ENCODE peak calls at places on chromosomes 3 and 15, in ten cellular contexts. One of them, this sample, is unnamed.

GRCh38 chr15:40763801-40764765 is at the start of gene GCHFR:
- DNase-seq in Panc1: no peak
- DNase-seq in cardiac muscle cell: peak
- DNase-seq in stomach: peak
- DNase-seq in mesothelial cell of epicardium: peak
- DNase-seq in hippocampal formation: no peak
- DNase-seq in NCI-H2081: no peak
- DNase-seq in GM12865: peak
- DNase-seq in endothelial cell: peak
- DNase-seq in nephron progenitor cell: peak
- DNase-seq in this sample: peak

GRCh38 chr3:18559323-18559972 is 134.3 kb upstream of the SATB1 start:
- DNase-seq in NCI-H2081: peak
- DNase-seq in nephron progenitor cell: peak
- DNase-seq in hippocampal formation: no peak
- DNase-seq in Panc1: peak
- DNase-seq in cardiac muscle cell: peak
- DNase-seq in stomach: peak
- DNase-seq in mesothelial cell of epicardium: no peak
- DNase-seq in endothelial cell: peak
- DNase-seq in GM12865: peak
- DNase-seq in this sample: peak

GRCh38 chr3:100629728-100630127 is 20.3 kb downstream of the ADGRG7 start:
- DNase-seq in nephron progenitor cell: no peak
- DNase-seq in GM12865: no peak
- DNase-seq in endothelial cell: no peak
- DNase-seq in mesothelial cell of epicardium: no peak
- DNase-seq in Panc1: no peak
- DNase-seq in cardiac muscle cell: no peak
- DNase-seq in hippocampal formation: no peak
- DNase-seq in NCI-H2081: no peak
- DNase-seq in stomach: no peak
- DNase-seq in this sample: no peak

GRCh38 chr3:38925351-38925750 is 109.3 kb upstream of the SCN10A start:
- DNase-seq in nephron progenitor cell: no peak
- DNase-seq in hippocampal formation: no peak
- DNase-seq in cardiac muscle cell: no peak
- DNase-seq in mesothelial cell of epicardium: no peak
- DNase-seq in GM12865: no peak
- DNase-seq in endothelial cell: no peak
- DNase-seq in Panc1: no peak
- DNase-seq in stomach: no peak
- DNase-seq in NCI-H2081: no peak
- DNase-seq in this sample: no peak

GRCh38 chr3:55486857-55487375 is at the start of gene WNT5A:
- DNase-seq in cardiac muscle cell: peak
- DNase-seq in stomach: no peak
- DNase-seq in endothelial cell: peak
- DNase-seq in NCI-H2081: no peak
- DNase-seq in hippocampal formation: no peak
- DNase-seq in Panc1: no peak
- DNase-seq in nephron progenitor cell: peak
- DNase-seq in mesothelial cell of epicardium: peak
- DNase-seq in GM12865: peak
- DNase-seq in this sample: peak

GRCh38 chr3:184361532-184361931 is at the start of the genes CLCN2 and POLR2H:
- DNase-seq in mesothelial cell of epicardium: peak
- DNase-seq in nephron progenitor cell: peak
- DNase-seq in Panc1: no peak
- DNase-seq in stomach: peak
- DNase-seq in GM12865: peak
- DNase-seq in cardiac muscle cell: peak
- DNase-seq in endothelial cell: peak
- DNase-seq in NCI-H2081: peak
- DNase-seq in hippocampal formation: peak
- DNase-seq in this sample: peak

GRCh38 chr3:117097356-117097755 is 387.8 kb downstream of the TUSC7 start:
- DNase-seq in Panc1: no peak
- DNase-seq in cardiac muscle cell: no peak
- DNase-seq in stomach: no peak
- DNase-seq in nephron progenitor cell: no peak
- DNase-seq in endothelial cell: no peak
- DNase-seq in mesothelial cell of epicardium: no peak
- DNase-seq in NCI-H2081: no peak
- DNase-seq in hippocampal formation: no peak
- DNase-seq in GM12865: no peak
- DNase-seq in this sample: no peak

GRCh38 chr3:71016141-71016845 is 567.2 kb downstream of the FOXP1 start:
- DNase-seq in endothelial cell: no peak
- DNase-seq in NCI-H2081: no peak
- DNase-seq in mesothelial cell of epicardium: no peak
- DNase-seq in GM12865: no peak
- DNase-seq in stomach: no peak
- DNase-seq in Panc1: no peak
- DNase-seq in nephron progenitor cell: no peak
- DNase-seq in hippocampal formation: no peak
- DNase-seq in cardiac muscle cell: no peak
- DNase-seq in this sample: no peak

GRCh38 chr15:101156509-101157159 is 95.2 kb downstream of the CHSY1 start:
- DNase-seq in cardiac muscle cell: no peak
- DNase-seq in GM12865: peak
- DNase-seq in hippocampal formation: no peak
- DNase-seq in stomach: no peak
- DNase-seq in mesothelial cell of epicardium: no peak
- DNase-seq in NCI-H2081: no peak
- DNase-seq in nephron progenitor cell: peak
- DNase-seq in endothelial cell: no peak
- DNase-seq in Panc1: no peak
- DNase-seq in this sample: no peak

GRCh38 chr3:98961161-98962155 is 60.0 kb upstream of the DCBLD2 start:
- DNase-seq in stomach: no peak
- DNase-seq in Panc1: no peak
- DNase-seq in nephron progenitor cell: no peak
- DNase-seq in endothelial cell: no peak
- DNase-seq in hippocampal formation: no peak
- DNase-seq in NCI-H2081: no peak
- DNase-seq in mesothelial cell of epicardium: no peak
- DNase-seq in GM12865: no peak
- DNase-seq in cardiac muscle cell: no peak
- DNase-seq in this sample: no peak

GRCh38 chr15:22861151-22861550 is 22.7 kb downstream of the NIPA2 start:
- DNase-seq in NCI-H2081: no peak
- DNase-seq in GM12865: no peak
- DNase-seq in hippocampal formation: no peak
- DNase-seq in nephron progenitor cell: no peak
- DNase-seq in Panc1: no peak
- DNase-seq in mesothelial cell of epicardium: no peak
- DNase-seq in endothelial cell: no peak
- DNase-seq in cardiac muscle cell: no peak
- DNase-seq in stomach: no peak
- DNase-seq in this sample: no peak

GRCh38 chr3:13495921-13496723 is 16.0 kb downstream of the HDAC11 start:
- DNase-seq in cardiac muscle cell: peak
- DNase-seq in hippocampal formation: peak
- DNase-seq in mesothelial cell of epicardium: no peak
- DNase-seq in nephron progenitor cell: peak
- DNase-seq in endothelial cell: peak
- DNase-seq in stomach: peak
- DNase-seq in GM12865: peak
- DNase-seq in Panc1: peak
- DNase-seq in NCI-H2081: no peak
- DNase-seq in this sample: peak

GRCh38 chr3:123595396-123595795 is 10.5 kb upstream of the HACD2 start:
- DNase-seq in Panc1: no peak
- DNase-seq in endothelial cell: no peak
- DNase-seq in mesothelial cell of epicardium: no peak
- DNase-seq in hippocampal formation: no peak
- DNase-seq in stomach: no peak
- DNase-seq in GM12865: no peak
- DNase-seq in cardiac muscle cell: no peak
- DNase-seq in nephron progenitor cell: no peak
- DNase-seq in NCI-H2081: no peak
- DNase-seq in this sample: no peak

GRCh38 chr3:55607844-55608243 is 120.7 kb upstream of the WNT5A start:
- DNase-seq in Panc1: no peak
- DNase-seq in cardiac muscle cell: no peak
- DNase-seq in mesothelial cell of epicardium: no peak
- DNase-seq in GM12865: peak
- DNase-seq in stomach: no peak
- DNase-seq in nephron progenitor cell: no peak
- DNase-seq in hippocampal formation: no peak
- DNase-seq in NCI-H2081: no peak
- DNase-seq in endothelial cell: no peak
- DNase-seq in this sample: no peak

GRCh38 chr3:11060500-11061251 is 68.1 kb downstream of the SLC6A1 start:
- DNase-seq in mesothelial cell of epicardium: peak
- DNase-seq in NCI-H2081: no peak
- DNase-seq in cardiac muscle cell: peak
- DNase-seq in nephron progenitor cell: peak
- DNase-seq in GM12865: peak
- DNase-seq in Panc1: no peak
- DNase-seq in hippocampal formation: peak
- DNase-seq in stomach: peak
- DNase-seq in endothelial cell: peak
- DNase-seq in this sample: peak

GRCh38 chr3:186849392-186849975 is 7.0 kb downstream of the ADIPOQ start:
- DNase-seq in nephron progenitor cell: no peak
- DNase-seq in cardiac muscle cell: peak
- DNase-seq in Panc1: peak
- DNase-seq in endothelial cell: no peak
- DNase-seq in mesothelial cell of epicardium: no peak
- DNase-seq in stomach: no peak
- DNase-seq in GM12865: peak
- DNase-seq in NCI-H2081: no peak
- DNase-seq in hippocampal formation: peak
- DNase-seq in this sample: no peak

GRCh38 chr15:71811036-71811736 is 832 bp downstream of the NR2E3 start:
- DNase-seq in nephron progenitor cell: no peak
- DNase-seq in hippocampal formation: no peak
- DNase-seq in NCI-H2081: no peak
- DNase-seq in Panc1: no peak
- DNase-seq in mesothelial cell of epicardium: no peak
- DNase-seq in cardiac muscle cell: no peak
- DNase-seq in endothelial cell: no peak
- DNase-seq in stomach: no peak
- DNase-seq in GM12865: no peak
- DNase-seq in this sample: no peak

GRCh38 chr15:42056934-42057743 is 36.3 kb upstream of the PLA2G4E start:
- DNase-seq in GM12865: peak
- DNase-seq in mesothelial cell of epicardium: no peak
- DNase-seq in endothelial cell: peak
- DNase-seq in cardiac muscle cell: peak
- DNase-seq in NCI-H2081: no peak
- DNase-seq in Panc1: peak
- DNase-seq in hippocampal formation: peak
- DNase-seq in stomach: peak
- DNase-seq in nephron progenitor cell: peak
- DNase-seq in this sample: peak

GRCh38 chr15:75785771-75786563 is 57.3 kb upstream of the UBE2Q2 start:
- DNase-seq in mesothelial cell of epicardium: no peak
- DNase-seq in Panc1: no peak
- DNase-seq in stomach: no peak
- DNase-seq in hippocampal formation: no peak
- DNase-seq in NCI-H2081: no peak
- DNase-seq in endothelial cell: peak
- DNase-seq in GM12865: peak
- DNase-seq in cardiac muscle cell: peak
- DNase-seq in nephron progenitor cell: peak
- DNase-seq in this sample: no peak

GRCh38 chr3:145716519-145716918 is 444.5 kb downstream of the PLOD2 start:
- DNase-seq in cardiac muscle cell: no peak
- DNase-seq in GM12865: no peak
- DNase-seq in NCI-H2081: no peak
- DNase-seq in endothelial cell: no peak
- DNase-seq in stomach: no peak
- DNase-seq in nephron progenitor cell: no peak
- DNase-seq in hippocampal formation: no peak
- DNase-seq in Panc1: no peak
- DNase-seq in mesothelial cell of epicardium: no peak
- DNase-seq in this sample: no peak

GRCh38 chr3:127233371-127233770 is 40.4 kb downstream of the PRR23E start:
- DNase-seq in cardiac muscle cell: peak
- DNase-seq in Panc1: no peak
- DNase-seq in endothelial cell: peak
- DNase-seq in stomach: no peak
- DNase-seq in GM12865: no peak
- DNase-seq in NCI-H2081: no peak
- DNase-seq in mesothelial cell of epicardium: no peak
- DNase-seq in nephron progenitor cell: peak
- DNase-seq in hippocampal formation: no peak
- DNase-seq in this sample: no peak

GRCh38 chr15:68364028-68364659 is 67.8 kb downstream of the ITGA11 start:
- DNase-seq in Panc1: no peak
- DNase-seq in NCI-H2081: no peak
- DNase-seq in cardiac muscle cell: no peak
- DNase-seq in endothelial cell: no peak
- DNase-seq in nephron progenitor cell: no peak
- DNase-seq in mesothelial cell of epicardium: no peak
- DNase-seq in GM12865: no peak
- DNase-seq in hippocampal formation: peak
- DNase-seq in stomach: no peak
- DNase-seq in this sample: peak

GRCh38 chr15:41559489-41560177 is 621 bp downstream of the TYRO3 start:
- DNase-seq in NCI-H2081: no peak
- DNase-seq in cardiac muscle cell: no peak
- DNase-seq in Panc1: no peak
- DNase-seq in endothelial cell: no peak
- DNase-seq in stomach: no peak
- DNase-seq in mesothelial cell of epicardium: no peak
- DNase-seq in nephron progenitor cell: no peak
- DNase-seq in hippocampal formation: peak
- DNase-seq in GM12865: no peak
- DNase-seq in this sample: no peak

GRCh38 chr15:85327820-85328219 is 52.6 kb upstream of the AKAP13 start:
- DNase-seq in endothelial cell: no peak
- DNase-seq in cardiac muscle cell: no peak
- DNase-seq in Panc1: no peak
- DNase-seq in NCI-H2081: no peak
- DNase-seq in hippocampal formation: no peak
- DNase-seq in mesothelial cell of epicardium: no peak
- DNase-seq in nephron progenitor cell: no peak
- DNase-seq in stomach: no peak
- DNase-seq in GM12865: no peak
- DNase-seq in this sample: no peak

GRCh38 chr3:195076981-195077610 is 193.9 kb downstream of the XXYLT1 start:
- DNase-seq in mesothelial cell of epicardium: no peak
- DNase-seq in nephron progenitor cell: no peak
- DNase-seq in endothelial cell: no peak
- DNase-seq in cardiac muscle cell: no peak
- DNase-seq in stomach: no peak
- DNase-seq in hippocampal formation: no peak
- DNase-seq in GM12865: no peak
- DNase-seq in Panc1: no peak
- DNase-seq in NCI-H2081: no peak
- DNase-seq in this sample: no peak

GRCh38 chr3:13234155-13234505 is 160.9 kb upstream of the IQSEC1 start:
- DNase-seq in GM12865: no peak
- DNase-seq in cardiac muscle cell: no peak
- DNase-seq in NCI-H2081: no peak
- DNase-seq in endothelial cell: no peak
- DNase-seq in nephron progenitor cell: no peak
- DNase-seq in stomach: no peak
- DNase-seq in mesothelial cell of epicardium: no peak
- DNase-seq in Panc1: no peak
- DNase-seq in hippocampal formation: no peak
- DNase-seq in this sample: no peak

GRCh38 chr3:152113413-152113812 is 155.3 kb upstream of the MBNL1 start:
- DNase-seq in hippocampal formation: no peak
- DNase-seq in cardiac muscle cell: no peak
- DNase-seq in nephron progenitor cell: no peak
- DNase-seq in mesothelial cell of epicardium: no peak
- DNase-seq in stomach: no peak
- DNase-seq in NCI-H2081: no peak
- DNase-seq in endothelial cell: no peak
- DNase-seq in Panc1: no peak
- DNase-seq in GM12865: no peak
- DNase-seq in this sample: no peak

GRCh38 chr3:36212291-36212690 is 168.0 kb upstream of the STAC start:
- DNase-seq in nephron progenitor cell: no peak
- DNase-seq in hippocampal formation: no peak
- DNase-seq in cardiac muscle cell: no peak
- DNase-seq in NCI-H2081: no peak
- DNase-seq in Panc1: no peak
- DNase-seq in endothelial cell: no peak
- DNase-seq in GM12865: no peak
- DNase-seq in mesothelial cell of epicardium: no peak
- DNase-seq in stomach: no peak
- DNase-seq in this sample: no peak

This sample was measured in head of caudate nucleus.